ENCODE peak calls at places on chromosomes 16 and 17, in ten cellular contexts. One of them, this sample, is unnamed.
A peak's percentile ranks its signal among the peaks of the same experiment; 100 is the strongest.

GRCh38 chr17:39014795-39015545 is 47.8 kb upstream of the FBXO47 start:
- DNase-seq in fibroblast of the aortic adventitia: no peak
- DNase-seq in HuH-7: no peak
- DNase-seq in CD4-positive, CD25-positive, alpha-beta regulatory T cell: no peak
- DNase-seq in heart left ventricle: no peak
- DNase-seq in posterior cingulate gyrus: no peak
- DNase-seq in NCI-H1436: no peak
- DNase-seq in cerebellum: no peak
- DNase-seq in COR-L47: no peak
- DNase-seq in stimulated activated CD8-positive, alpha-beta memory T cell treated with anti-CD3 and anti-CD28 coated beads, Interleukin-15, amount 100 ng/mL, for 24 hours: no peak
- DNase-seq in this sample: no peak

GRCh38 chr17:13256545-13256944 is 238.7 kb upstream of the ELAC2 start:
- DNase-seq in fibroblast of the aortic adventitia: no peak
- DNase-seq in HuH-7: no peak
- DNase-seq in CD4-positive, CD25-positive, alpha-beta regulatory T cell: no peak
- DNase-seq in heart left ventricle: no peak
- DNase-seq in posterior cingulate gyrus: no peak
- DNase-seq in NCI-H1436: no peak
- DNase-seq in cerebellum: no peak
- DNase-seq in COR-L47: no peak
- DNase-seq in stimulated activated CD8-positive, alpha-beta memory T cell treated with anti-CD3 and anti-CD28 coated beads, Interleukin-15, amount 100 ng/mL, for 24 hours: no peak
- DNase-seq in this sample: no peak

GRCh38 chr17:75060434-75061054 is 13.5 kb downstream of the KCTD2 start:
- DNase-seq in fibroblast of the aortic adventitia: no peak
- DNase-seq in HuH-7: no peak
- DNase-seq in CD4-positive, CD25-positive, alpha-beta regulatory T cell: no peak
- DNase-seq in heart left ventricle: no peak
- DNase-seq in posterior cingulate gyrus: no peak
- DNase-seq in NCI-H1436: no peak
- DNase-seq in cerebellum: no peak
- DNase-seq in COR-L47: no peak
- DNase-seq in stimulated activated CD8-positive, alpha-beta memory T cell treated with anti-CD3 and anti-CD28 coated beads, Interleukin-15, amount 100 ng/mL, for 24 hours: no peak
- DNase-seq in this sample: no peak

GRCh38 chr16:491225-491919 is 36.1 kb upstream of the CAPN15 start:
- DNase-seq in fibroblast of the aortic adventitia: no peak
- DNase-seq in HuH-7: no peak
- DNase-seq in CD4-positive, CD25-positive, alpha-beta regulatory T cell: no peak
- DNase-seq in heart left ventricle: no peak
- DNase-seq in posterior cingulate gyrus: no peak
- DNase-seq in NCI-H1436: no peak
- DNase-seq in cerebellum: no peak
- DNase-seq in COR-L47: no peak
- DNase-seq in stimulated activated CD8-positive, alpha-beta memory T cell treated with anti-CD3 and anti-CD28 coated beads, Interleukin-15, amount 100 ng/mL, for 24 hours: no peak
- DNase-seq in this sample: no peak

GRCh38 chr17:19958023-19958422 is 19.6 kb downstream of the AKAP10 start:
- DNase-seq in fibroblast of the aortic adventitia: peak; percentile 92
- DNase-seq in HuH-7: no peak
- DNase-seq in CD4-positive, CD25-positive, alpha-beta regulatory T cell: no peak
- DNase-seq in heart left ventricle: no peak
- DNase-seq in posterior cingulate gyrus: no peak
- DNase-seq in NCI-H1436: no peak
- DNase-seq in cerebellum: no peak
- DNase-seq in COR-L47: no peak
- DNase-seq in stimulated activated CD8-positive, alpha-beta memory T cell treated with anti-CD3 and anti-CD28 coated beads, Interleukin-15, amount 100 ng/mL, for 24 hours: no peak
- DNase-seq in this sample: no peak

GRCh38 chr17:48358203-48358602 is 71.8 kb downstream of the SKAP1 start:
- DNase-seq in fibroblast of the aortic adventitia: no peak
- DNase-seq in HuH-7: no peak
- DNase-seq in CD4-positive, CD25-positive, alpha-beta regulatory T cell: no peak
- DNase-seq in heart left ventricle: no peak
- DNase-seq in posterior cingulate gyrus: no peak
- DNase-seq in NCI-H1436: no peak
- DNase-seq in cerebellum: no peak
- DNase-seq in COR-L47: no peak
- DNase-seq in stimulated activated CD8-positive, alpha-beta memory T cell treated with anti-CD3 and anti-CD28 coated beads, Interleukin-15, amount 100 ng/mL, for 24 hours: no peak
- DNase-seq in this sample: no peak

GRCh38 chr16:30738984-30739951 is 9.0 kb upstream of the PHKG2 start:
- DNase-seq in fibroblast of the aortic adventitia: no peak
- DNase-seq in HuH-7: no peak
- DNase-seq in CD4-positive, CD25-positive, alpha-beta regulatory T cell: no peak
- DNase-seq in heart left ventricle: no peak
- DNase-seq in posterior cingulate gyrus: no peak
- DNase-seq in NCI-H1436: no peak
- DNase-seq in cerebellum: no peak
- DNase-seq in COR-L47: no peak
- DNase-seq in stimulated activated CD8-positive, alpha-beta memory T cell treated with anti-CD3 and anti-CD28 coated beads, Interleukin-15, amount 100 ng/mL, for 24 hours: no peak
- DNase-seq in this sample: no peak

GRCh38 chr16:4915226-4915761 is 21.7 kb downstream of the PPL start:
- DNase-seq in fibroblast of the aortic adventitia: peak; percentile 72
- DNase-seq in HuH-7: no peak
- DNase-seq in CD4-positive, CD25-positive, alpha-beta regulatory T cell: no peak
- DNase-seq in heart left ventricle: no peak
- DNase-seq in posterior cingulate gyrus: no peak
- DNase-seq in NCI-H1436: no peak
- DNase-seq in cerebellum: no peak
- DNase-seq in COR-L47: no peak
- DNase-seq in stimulated activated CD8-positive, alpha-beta memory T cell treated with anti-CD3 and anti-CD28 coated beads, Interleukin-15, amount 100 ng/mL, for 24 hours: no peak
- DNase-seq in this sample: peak; percentile 85

GRCh38 chr17:55416000-55416399 is 5.6 kb downstream of the MMD start:
- DNase-seq in fibroblast of the aortic adventitia: no peak
- DNase-seq in HuH-7: no peak
- DNase-seq in CD4-positive, CD25-positive, alpha-beta regulatory T cell: no peak
- DNase-seq in heart left ventricle: no peak
- DNase-seq in posterior cingulate gyrus: no peak
- DNase-seq in NCI-H1436: no peak
- DNase-seq in cerebellum: no peak
- DNase-seq in COR-L47: no peak
- DNase-seq in stimulated activated CD8-positive, alpha-beta memory T cell treated with anti-CD3 and anti-CD28 coated beads, Interleukin-15, amount 100 ng/mL, for 24 hours: no peak
- DNase-seq in this sample: no peak

GRCh38 chr17:34613064-34614019 is 34.0 kb downstream of the TMEM132E start:
- DNase-seq in fibroblast of the aortic adventitia: no peak
- DNase-seq in HuH-7: no peak
- DNase-seq in CD4-positive, CD25-positive, alpha-beta regulatory T cell: no peak
- DNase-seq in heart left ventricle: no peak
- DNase-seq in posterior cingulate gyrus: no peak
- DNase-seq in NCI-H1436: peak; percentile 84
- DNase-seq in cerebellum: peak; percentile 73
- DNase-seq in COR-L47: peak; percentile 94
- DNase-seq in stimulated activated CD8-positive, alpha-beta memory T cell treated with anti-CD3 and anti-CD28 coated beads, Interleukin-15, amount 100 ng/mL, for 24 hours: no peak
- DNase-seq in this sample: no peak

GRCh38 chr17:48002920-48003685 is 32.2 kb downstream of the CDK5RAP3 start:
- DNase-seq in fibroblast of the aortic adventitia: no peak
- DNase-seq in HuH-7: no peak
- DNase-seq in CD4-positive, CD25-positive, alpha-beta regulatory T cell: no peak
- DNase-seq in heart left ventricle: no peak
- DNase-seq in posterior cingulate gyrus: no peak
- DNase-seq in NCI-H1436: peak; percentile 97
- DNase-seq in cerebellum: no peak
- DNase-seq in COR-L47: peak; percentile 98
- DNase-seq in stimulated activated CD8-positive, alpha-beta memory T cell treated with anti-CD3 and anti-CD28 coated beads, Interleukin-15, amount 100 ng/mL, for 24 hours: no peak
- DNase-seq in this sample: no peak

GRCh38 chr16:26995522-26995921 is 71.2 kb upstream of the C16orf82 start:
- DNase-seq in fibroblast of the aortic adventitia: no peak
- DNase-seq in HuH-7: no peak
- DNase-seq in CD4-positive, CD25-positive, alpha-beta regulatory T cell: no peak
- DNase-seq in heart left ventricle: no peak
- DNase-seq in posterior cingulate gyrus: no peak
- DNase-seq in NCI-H1436: no peak
- DNase-seq in cerebellum: no peak
- DNase-seq in COR-L47: no peak
- DNase-seq in stimulated activated CD8-positive, alpha-beta memory T cell treated with anti-CD3 and anti-CD28 coated beads, Interleukin-15, amount 100 ng/mL, for 24 hours: no peak
- DNase-seq in this sample: no peak

GRCh38 chr17:76121932-76122383 is 18.4 kb upstream of the EXOC7 start:
- DNase-seq in fibroblast of the aortic adventitia: no peak
- DNase-seq in HuH-7: no peak
- DNase-seq in CD4-positive, CD25-positive, alpha-beta regulatory T cell: no peak
- DNase-seq in heart left ventricle: no peak
- DNase-seq in posterior cingulate gyrus: no peak
- DNase-seq in NCI-H1436: no peak
- DNase-seq in cerebellum: no peak
- DNase-seq in COR-L47: no peak
- DNase-seq in stimulated activated CD8-positive, alpha-beta memory T cell treated with anti-CD3 and anti-CD28 coated beads, Interleukin-15, amount 100 ng/mL, for 24 hours: no peak
- DNase-seq in this sample: no peak

GRCh38 chr17:35568561-35568960 is 7.9 kb upstream of the SLFN14 start:
- DNase-seq in fibroblast of the aortic adventitia: peak; percentile 43
- DNase-seq in HuH-7: no peak
- DNase-seq in CD4-positive, CD25-positive, alpha-beta regulatory T cell: no peak
- DNase-seq in heart left ventricle: no peak
- DNase-seq in posterior cingulate gyrus: no peak
- DNase-seq in NCI-H1436: no peak
- DNase-seq in cerebellum: no peak
- DNase-seq in COR-L47: no peak
- DNase-seq in stimulated activated CD8-positive, alpha-beta memory T cell treated with anti-CD3 and anti-CD28 coated beads, Interleukin-15, amount 100 ng/mL, for 24 hours: no peak
- DNase-seq in this sample: no peak

GRCh38 chr16:66006485-66006884 is 360.0 kb upstream of the CDH5 start:
- DNase-seq in fibroblast of the aortic adventitia: no peak
- DNase-seq in HuH-7: no peak
- DNase-seq in CD4-positive, CD25-positive, alpha-beta regulatory T cell: no peak
- DNase-seq in heart left ventricle: peak; percentile 14
- DNase-seq in posterior cingulate gyrus: no peak
- DNase-seq in NCI-H1436: no peak
- DNase-seq in cerebellum: no peak
- DNase-seq in COR-L47: no peak
- DNase-seq in stimulated activated CD8-positive, alpha-beta memory T cell treated with anti-CD3 and anti-CD28 coated beads, Interleukin-15, amount 100 ng/mL, for 24 hours: no peak
- DNase-seq in this sample: no peak

GRCh38 chr16:4373356-4373908 is 1.8 kb downstream of the VASN start:
- DNase-seq in fibroblast of the aortic adventitia: no peak
- DNase-seq in HuH-7: no peak
- DNase-seq in CD4-positive, CD25-positive, alpha-beta regulatory T cell: no peak
- DNase-seq in heart left ventricle: no peak
- DNase-seq in posterior cingulate gyrus: no peak
- DNase-seq in NCI-H1436: no peak
- DNase-seq in cerebellum: no peak
- DNase-seq in COR-L47: peak; percentile 61
- DNase-seq in stimulated activated CD8-positive, alpha-beta memory T cell treated with anti-CD3 and anti-CD28 coated beads, Interleukin-15, amount 100 ng/mL, for 24 hours: no peak
- DNase-seq in this sample: no peak

GRCh38 chr16:2879854-2880508 is 3.0 kb upstream of the FLYWCH2 start:
- DNase-seq in fibroblast of the aortic adventitia: no peak
- DNase-seq in HuH-7: no peak
- DNase-seq in CD4-positive, CD25-positive, alpha-beta regulatory T cell: no peak
- DNase-seq in heart left ventricle: no peak
- DNase-seq in posterior cingulate gyrus: no peak
- DNase-seq in NCI-H1436: no peak
- DNase-seq in cerebellum: no peak
- DNase-seq in COR-L47: no peak
- DNase-seq in stimulated activated CD8-positive, alpha-beta memory T cell treated with anti-CD3 and anti-CD28 coated beads, Interleukin-15, amount 100 ng/mL, for 24 hours: no peak
- DNase-seq in this sample: no peak

GRCh38 chr16:66490774-66491715 is 58.9 kb downstream of the TK2 start:
- DNase-seq in fibroblast of the aortic adventitia: no peak
- DNase-seq in HuH-7: no peak
- DNase-seq in CD4-positive, CD25-positive, alpha-beta regulatory T cell: no peak
- DNase-seq in heart left ventricle: no peak
- DNase-seq in posterior cingulate gyrus: no peak
- DNase-seq in NCI-H1436: no peak
- DNase-seq in cerebellum: no peak
- DNase-seq in COR-L47: no peak
- DNase-seq in stimulated activated CD8-positive, alpha-beta memory T cell treated with anti-CD3 and anti-CD28 coated beads, Interleukin-15, amount 100 ng/mL, for 24 hours: no peak
- DNase-seq in this sample: no peak

GRCh38 chr16:85037050-85037410 is 9.4 kb downstream of the KIAA0513 start:
- DNase-seq in fibroblast of the aortic adventitia: peak; percentile 66
- DNase-seq in HuH-7: no peak
- DNase-seq in CD4-positive, CD25-positive, alpha-beta regulatory T cell: no peak
- DNase-seq in heart left ventricle: no peak
- DNase-seq in posterior cingulate gyrus: peak; percentile 47
- DNase-seq in NCI-H1436: no peak
- DNase-seq in cerebellum: no peak
- DNase-seq in COR-L47: no peak
- DNase-seq in stimulated activated CD8-positive, alpha-beta memory T cell treated with anti-CD3 and anti-CD28 coated beads, Interleukin-15, amount 100 ng/mL, for 24 hours: no peak
- DNase-seq in this sample: no peak

GRCh38 chr17:44159519-44160210 is 10.8 kb upstream of the ASB16 start:
- DNase-seq in fibroblast of the aortic adventitia: no peak
- DNase-seq in HuH-7: no peak
- DNase-seq in CD4-positive, CD25-positive, alpha-beta regulatory T cell: peak; percentile 58
- DNase-seq in heart left ventricle: no peak
- DNase-seq in posterior cingulate gyrus: no peak
- DNase-seq in NCI-H1436: no peak
- DNase-seq in cerebellum: no peak
- DNase-seq in COR-L47: no peak
- DNase-seq in stimulated activated CD8-positive, alpha-beta memory T cell treated with anti-CD3 and anti-CD28 coated beads, Interleukin-15, amount 100 ng/mL, for 24 hours: no peak
- DNase-seq in this sample: no peak

GRCh38 chr16:86625029-86625428 is 46.7 kb downstream of the FOXL1 start:
- DNase-seq in fibroblast of the aortic adventitia: no peak
- DNase-seq in HuH-7: no peak
- DNase-seq in CD4-positive, CD25-positive, alpha-beta regulatory T cell: no peak
- DNase-seq in heart left ventricle: no peak
- DNase-seq in posterior cingulate gyrus: no peak
- DNase-seq in NCI-H1436: no peak
- DNase-seq in cerebellum: no peak
- DNase-seq in COR-L47: no peak
- DNase-seq in stimulated activated CD8-positive, alpha-beta memory T cell treated with anti-CD3 and anti-CD28 coated beads, Interleukin-15, amount 100 ng/mL, for 24 hours: no peak
- DNase-seq in this sample: no peak

GRCh38 chr16:3135120-3135715 is 389 bp downstream of the ZNF213 start:
- DNase-seq in fibroblast of the aortic adventitia: peak; percentile 22
- DNase-seq in HuH-7: no peak
- DNase-seq in CD4-positive, CD25-positive, alpha-beta regulatory T cell: no peak
- DNase-seq in heart left ventricle: no peak
- DNase-seq in posterior cingulate gyrus: no peak
- DNase-seq in NCI-H1436: no peak
- DNase-seq in cerebellum: no peak
- DNase-seq in COR-L47: no peak
- DNase-seq in stimulated activated CD8-positive, alpha-beta memory T cell treated with anti-CD3 and anti-CD28 coated beads, Interleukin-15, amount 100 ng/mL, for 24 hours: no peak
- DNase-seq in this sample: no peak

GRCh38 chr17:8904686-8905085 is 37.2 kb upstream of the PIK3R6 start:
- DNase-seq in fibroblast of the aortic adventitia: no peak
- DNase-seq in HuH-7: no peak
- DNase-seq in CD4-positive, CD25-positive, alpha-beta regulatory T cell: no peak
- DNase-seq in heart left ventricle: no peak
- DNase-seq in posterior cingulate gyrus: no peak
- DNase-seq in NCI-H1436: no peak
- DNase-seq in cerebellum: no peak
- DNase-seq in COR-L47: no peak
- DNase-seq in stimulated activated CD8-positive, alpha-beta memory T cell treated with anti-CD3 and anti-CD28 coated beads, Interleukin-15, amount 100 ng/mL, for 24 hours: no peak
- DNase-seq in this sample: no peak

GRCh38 chr16:31869511-31870201 is 4.0 kb upstream of the ZNF267 start:
- DNase-seq in fibroblast of the aortic adventitia: peak; percentile 67
- DNase-seq in HuH-7: no peak
- DNase-seq in CD4-positive, CD25-positive, alpha-beta regulatory T cell: peak; percentile 75
- DNase-seq in heart left ventricle: peak; percentile 59
- DNase-seq in posterior cingulate gyrus: no peak
- DNase-seq in NCI-H1436: no peak
- DNase-seq in cerebellum: no peak
- DNase-seq in COR-L47: no peak
- DNase-seq in stimulated activated CD8-positive, alpha-beta memory T cell treated with anti-CD3 and anti-CD28 coated beads, Interleukin-15, amount 100 ng/mL, for 24 hours: no peak
- DNase-seq in this sample: no peak

GRCh38 chr16:50839356-50839755 is 97.5 kb downstream of the CYLD start:
- DNase-seq in fibroblast of the aortic adventitia: no peak
- DNase-seq in HuH-7: no peak
- DNase-seq in CD4-positive, CD25-positive, alpha-beta regulatory T cell: no peak
- DNase-seq in heart left ventricle: no peak
- DNase-seq in posterior cingulate gyrus: no peak
- DNase-seq in NCI-H1436: no peak
- DNase-seq in cerebellum: no peak
- DNase-seq in COR-L47: no peak
- DNase-seq in stimulated activated CD8-positive, alpha-beta memory T cell treated with anti-CD3 and anti-CD28 coated beads, Interleukin-15, amount 100 ng/mL, for 24 hours: no peak
- DNase-seq in this sample: no peak

GRCh38 chr17:78257810-78258322 is 26.4 kb downstream of the TMEM235 start:
- DNase-seq in fibroblast of the aortic adventitia: no peak
- DNase-seq in HuH-7: no peak
- DNase-seq in CD4-positive, CD25-positive, alpha-beta regulatory T cell: no peak
- DNase-seq in heart left ventricle: peak; percentile 47
- DNase-seq in posterior cingulate gyrus: no peak
- DNase-seq in NCI-H1436: no peak
- DNase-seq in cerebellum: no peak
- DNase-seq in COR-L47: peak; percentile 62
- DNase-seq in stimulated activated CD8-positive, alpha-beta memory T cell treated with anti-CD3 and anti-CD28 coated beads, Interleukin-15, amount 100 ng/mL, for 24 hours: no peak
- DNase-seq in this sample: peak; percentile 63

GRCh38 chr17:35740997-35741931 is 9.8 kb downstream of the RASL10B start:
- DNase-seq in fibroblast of the aortic adventitia: no peak
- DNase-seq in HuH-7: peak; percentile 23
- DNase-seq in CD4-positive, CD25-positive, alpha-beta regulatory T cell: no peak
- DNase-seq in heart left ventricle: no peak
- DNase-seq in posterior cingulate gyrus: no peak
- DNase-seq in NCI-H1436: no peak
- DNase-seq in cerebellum: no peak
- DNase-seq in COR-L47: no peak
- DNase-seq in stimulated activated CD8-positive, alpha-beta memory T cell treated with anti-CD3 and anti-CD28 coated beads, Interleukin-15, amount 100 ng/mL, for 24 hours: no peak
- DNase-seq in this sample: no peak

GRCh38 chr17:78337244-78338109 is 22.4 kb downstream of the SOCS3 start:
- DNase-seq in fibroblast of the aortic adventitia: peak; percentile 60
- DNase-seq in HuH-7: no peak
- DNase-seq in CD4-positive, CD25-positive, alpha-beta regulatory T cell: no peak
- DNase-seq in heart left ventricle: no peak
- DNase-seq in posterior cingulate gyrus: no peak
- DNase-seq in NCI-H1436: no peak
- DNase-seq in cerebellum: no peak
- DNase-seq in COR-L47: no peak
- DNase-seq in stimulated activated CD8-positive, alpha-beta memory T cell treated with anti-CD3 and anti-CD28 coated beads, Interleukin-15, amount 100 ng/mL, for 24 hours: no peak
- DNase-seq in this sample: no peak

This sample was measured in brain pericyte.